ENCODE peak calls at places on chromosomes 3 and 15, in five cellular contexts. K, Q, E, D and S are unnamed samples.

GRCh38 chr3:143786229-143787199 is 61.8 kb downstream of the SLC9A9 start:
- DNase-seq in Q (no peak), D (no peak), E (peak; percentile 56), K (no peak), S (peak; percentile 27)

GRCh38 chr15:89971592-89971997 is 29.5 kb upstream of the ZNF710 start:
- DNase-seq in E (no peak), D (no peak), Q (peak; percentile 95), K (peak; percentile 81), S (peak; percentile 51)

GRCh38 chr3:56042326-56042951 is 425.8 kb downstream of the ERC2 start:
- DNase-seq in K (no peak), E (no peak), D (no peak), Q (no peak), S (peak; percentile 63)

GRCh38 chr3:128863560-128863959 is 15.9 kb upstream of the ACAD9 start:
- DNase-seq in Q (no peak), E (no peak), D (no peak), K (no peak), S (no peak)

GRCh38 chr3:183192650-183193300 is 30.2 kb upstream of the LAMP3 start:
- DNase-seq in D (no peak), Q (no peak), K (no peak), E (no peak), S (no peak)

GRCh38 chr3:157109267-157110141 is 50.4 kb downstream of the CCNL1 start:
- DNase-seq in Q (peak; percentile 87), D (no peak), K (no peak), E (no peak), S (no peak)

GRCh38 chr15:27342991-27343390 is 372.0 kb downstream of the GABRG3 start:
- DNase-seq in E (no peak), K (no peak), Q (peak; percentile 63), D (no peak), S (no peak)

GRCh38 chr3:119091936-119092677 is 53.9 kb upstream of the TEX55 start:
- DNase-seq in Q (no peak), K (no peak), D (no peak), E (no peak), S (no peak)

GRCh38 chr3:119885746-119886530 is 104.0 kb downstream of the NR1I2 start:
- DNase-seq in Q (no peak), D (no peak), K (no peak), E (no peak), S (peak; percentile 33)

GRCh38 chr15:90268415-90268814 is 2.9 kb downstream of the NGRN start:
- DNase-seq in Q (no peak), E (no peak), K (no peak), D (no peak), S (no peak)

GRCh38 chr3:44039006-44039405 is 202.7 kb upstream of the TOPAZ1 start:
- DNase-seq in Q (no peak), D (no peak), K (no peak), E (no peak), S (no peak)

GRCh38 chr3:111769965-111770364 is 89.1 kb upstream of the PHLDB2 start:
- DNase-seq in K (no peak), D (no peak), Q (no peak), E (no peak), S (no peak)

GRCh38 chr3:73563896-73564582 is 60.7 kb downstream of the PDZRN3 start:
- DNase-seq in E (no peak), Q (no peak), K (no peak), D (no peak), S (peak; percentile 65)

GRCh38 chr3:148957586-148957985 is 33.8 kb upstream of the GYG1 start:
- DNase-seq in Q (peak; percentile 79), D (no peak), E (no peak), K (no peak), S (no peak)

GRCh38 chr3:76438971-76439370 is 600.9 kb upstream of the ROBO2 start:
- DNase-seq in Q (no peak), E (no peak), K (no peak), D (no peak), S (peak; percentile 8)

GRCh38 chr3:80190051-80190450 is 422.3 kb upstream of the ROBO1 start:
- DNase-seq in K (no peak), E (no peak), Q (no peak), D (no peak), S (peak; percentile 28)

GRCh38 chr3:167032267-167032876 is 347.7 kb downstream of the ZBBX start:
- DNase-seq in D (no peak), Q (no peak), K (no peak), E (no peak), S (peak; percentile 6)

GRCh38 chr15:77295446-77295845 is 124.5 kb downstream of the PEAK1 start:
- DNase-seq in K (no peak), E (no peak), D (no peak), Q (no peak), S (peak; percentile 59)

GRCh38 chr3:61663728-61664492 is 102.5 kb downstream of the PTPRG start:
- DNase-seq in E (no peak), Q (peak; percentile 83), K (no peak), D (no peak), S (peak; percentile 98)

GRCh38 chr3:150146891-150147761 is 176.4 kb upstream of the PFN2 start:
- DNase-seq in K (no peak), E (no peak), Q (no peak), D (peak; percentile 38), S (peak; percentile 88)

GRCh38 chr3:64473476-64473875 is 214.3 kb downstream of the ADAMTS9 start:
- DNase-seq in K (no peak), E (no peak), Q (no peak), D (no peak), S (no peak)

GRCh38 chr3:13012228-13012691 is 61.0 kb downstream of the IQSEC1 start:
- DNase-seq in K (peak; percentile 89), E (peak; percentile 81), D (peak; percentile 93), Q (no peak), S (peak; percentile 63)

GRCh38 chr3:36210840-36211655 is 169.3 kb upstream of the STAC start:
- DNase-seq in Q (no peak), E (no peak), D (no peak), K (no peak), S (peak; percentile 11)

GRCh38 chr15:97861529-97861928 is 99.0 kb upstream of the ARRDC4 start:
- DNase-seq in D (no peak), Q (no peak), E (no peak), K (no peak), S (no peak)
- H3K4me3 ChIP-seq in D (no peak overlapping the region), Q (no peak overlapping the region), E (no peak overlapping the region), K (no peak overlapping the region), S (no peak overlapping the region)

DNA sequence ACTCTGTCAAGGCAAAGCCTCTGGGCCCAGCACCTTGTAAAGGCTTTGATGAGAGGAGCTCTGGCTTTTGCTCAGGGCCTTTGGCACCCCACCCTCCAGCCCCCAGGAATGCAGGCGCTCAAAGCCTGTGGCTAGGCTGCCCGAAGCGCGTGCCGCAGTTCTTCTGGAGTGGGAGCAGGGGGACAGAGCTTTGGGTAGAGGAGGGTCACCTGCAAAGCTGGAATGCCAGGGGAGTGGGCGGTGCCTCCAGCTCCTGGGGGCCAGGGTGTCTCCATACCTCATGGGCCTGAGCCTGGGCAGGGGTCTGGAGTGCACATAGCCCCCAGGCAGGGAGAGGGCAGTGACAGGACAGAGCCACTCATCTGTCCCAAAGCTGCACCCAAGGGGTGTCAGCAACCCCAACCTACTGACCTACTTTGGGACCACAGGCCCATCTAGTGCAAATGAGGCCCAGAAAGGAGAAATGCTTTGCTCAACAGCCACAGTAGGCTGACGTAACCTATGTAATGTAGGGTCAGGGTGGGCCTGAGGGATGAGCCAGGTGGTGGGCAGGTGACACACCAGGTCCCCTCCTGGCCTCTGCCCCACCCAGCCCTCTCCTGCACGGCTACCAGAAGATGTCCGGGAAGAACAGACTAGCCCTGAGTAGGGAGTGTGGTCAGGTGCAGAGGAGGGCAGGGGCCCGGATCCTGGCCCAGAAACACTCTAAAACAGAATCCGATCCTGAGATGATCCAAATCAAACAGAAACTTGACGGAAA is 2.2 kb upstream of the CALML4 start:
- DNase-seq in E (no peak), Q (peak; percentile 53), D (no peak), K (no peak), S (no peak)
- H3K4me3 ChIP-seq in E (no peak overlapping the region), Q (no peak overlapping the region), D (no peak overlapping the region), K (no peak overlapping the region), S (no peak overlapping the region)

DNA sequence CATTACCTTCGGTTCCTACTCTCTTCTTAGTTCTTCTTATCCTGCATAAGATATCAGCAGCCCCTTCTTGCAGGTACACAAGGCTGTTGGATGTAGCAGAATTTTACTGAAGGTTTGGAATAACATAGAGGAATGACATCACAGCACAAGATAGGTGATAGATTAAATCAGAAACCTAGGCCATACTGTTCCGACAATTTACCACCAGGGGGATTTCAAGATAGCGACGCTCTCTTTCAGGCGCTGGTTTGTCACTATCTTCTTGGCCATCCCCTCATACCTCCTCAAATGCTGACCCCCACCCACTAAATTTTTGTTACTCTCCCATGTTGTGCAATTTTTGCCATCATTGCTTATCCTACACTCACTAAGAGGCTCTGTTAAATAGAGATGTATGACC is 3.5 kb downstream of the SIDT1 start:
- DNase-seq in E (no peak), K (no peak), D (no peak), Q (peak; percentile 51), S (no peak)
- H3K4me3 ChIP-seq in E (no peak overlapping the region), K (no peak overlapping the region), D (no peak overlapping the region), Q (no peak overlapping the region), S (no peak overlapping the region)

DNA sequence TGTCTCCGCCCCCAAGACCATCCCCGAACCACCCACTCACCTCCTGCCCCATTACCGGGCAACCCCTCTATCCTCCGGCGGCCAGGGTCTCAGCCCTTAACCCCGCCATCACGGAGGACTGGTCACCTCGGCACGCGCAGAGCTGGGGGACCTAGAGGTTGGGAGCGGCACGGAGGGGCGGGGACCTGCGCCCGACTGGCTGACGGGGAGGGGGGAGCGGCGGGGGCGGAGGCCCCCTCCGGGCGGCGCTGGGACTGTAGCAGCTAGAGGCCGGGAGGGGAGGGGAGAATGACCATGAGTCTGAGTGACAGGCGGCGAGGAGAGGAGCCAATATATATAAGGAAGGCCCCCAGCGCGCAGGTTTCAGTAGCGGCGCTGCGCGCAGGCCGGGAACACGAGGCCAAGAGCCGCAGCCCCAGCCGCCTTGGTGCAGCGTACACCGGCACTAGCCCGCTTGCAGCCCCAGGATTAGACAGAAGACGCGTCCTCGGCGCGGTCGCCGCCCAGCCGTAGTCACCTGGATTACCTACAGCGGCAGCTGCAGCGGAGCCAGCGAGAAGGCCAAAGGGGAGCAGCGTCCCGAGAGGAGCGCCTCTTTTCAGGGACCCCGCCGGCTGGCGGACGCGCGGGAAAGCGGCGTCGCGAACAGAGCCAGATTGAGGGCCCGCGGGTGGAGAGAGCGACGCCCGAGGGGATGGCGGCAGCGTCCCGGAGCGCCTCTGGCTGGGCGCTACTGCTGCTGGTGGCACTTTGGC is at the start of gene DLL4:
- DNase-seq in D (peak; percentile 83), E (peak; percentile 12), Q (peak; percentile 92), K (peak; percentile 88), S (peak; percentile 27)
- H3K4me3 ChIP-seq in D (peak within 1 kb of the TSS; percentile 55), E (peak within 1 kb of the TSS; percentile 22), Q (peak within 1 kb of the TSS; percentile 78), K (peak within 1 kb of the TSS; percentile 63), S (peak within 1 kb of the TSS; percentile 43)

DNA sequence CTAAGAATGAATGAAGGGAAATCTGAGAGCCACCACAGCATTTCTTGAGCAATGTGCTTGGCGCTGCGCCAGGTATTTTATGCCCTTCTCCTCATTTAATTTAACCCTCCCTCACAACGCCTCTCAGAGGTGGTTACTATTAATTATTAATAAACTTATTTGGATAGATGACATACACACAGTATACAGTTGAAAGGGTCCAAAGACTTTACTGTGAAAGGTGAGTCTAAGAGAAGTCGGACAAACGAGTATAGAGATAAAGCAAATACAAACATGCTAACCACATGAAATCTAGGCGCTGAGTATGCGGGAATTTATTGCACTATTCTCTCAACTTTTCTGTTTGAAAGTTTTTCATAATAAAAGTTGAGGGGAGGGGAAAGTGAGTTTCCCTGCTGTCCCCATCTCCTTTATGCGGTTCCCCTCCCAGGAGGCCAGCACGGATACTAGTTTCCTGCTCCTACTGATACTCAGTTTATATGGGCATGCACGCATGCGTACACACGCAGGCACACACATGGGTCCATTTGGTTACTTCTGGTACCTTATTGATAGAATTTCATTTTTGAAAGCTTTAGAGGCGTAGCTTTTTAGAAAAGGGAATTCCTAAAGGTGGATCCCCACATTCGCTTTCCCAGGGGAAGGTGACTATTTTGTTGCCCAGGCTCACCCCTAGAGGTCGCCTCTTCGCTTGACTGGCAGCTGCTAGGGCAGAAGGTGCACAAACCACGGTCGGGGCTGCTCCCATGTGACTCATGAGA is 28.5 kb upstream of the KCTD6 start:
- DNase-seq in K (peak; percentile 84), D (peak; percentile 78), E (peak; percentile 57), Q (peak; percentile 94), S (peak; percentile 90)
- H3K4me3 ChIP-seq in K (peak overlapping the region; percentile 39), D (peak overlapping the region; percentile 6), E (peak overlapping the region; percentile 10), Q (no peak overlapping the region), S (peak overlapping the region; percentile 18)